ENCODE peak calls at places on chromosomes 3 and 15, in five cellular contexts. V, W, Y, T and O are unnamed samples.

GRCh38 chr3:115853083-115853482 is 229.8 kb downstream of the GAP43 start:
- DNase-seq in V (no peak), T (no peak), W (no peak), Y (no peak), O (no peak)

GRCh38 chr3:27166888-27167287 is 202.3 kb downstream of the NEK10 start:
- DNase-seq in V (no peak), W (no peak), Y (no peak), T (no peak), O (no peak)

GRCh38 chr15:100249096-100249815 is 92.5 kb downstream of the ADAMTS17 start:
- DNase-seq in Y (no peak), W (no peak), T (no peak), V (no peak), O (no peak)

GRCh38 chr15:95127356-95127755 is 896.0 kb downstream of the MCTP2 start:
- DNase-seq in Y (no peak), V (no peak), W (no peak), T (no peak), O (no peak)

GRCh38 chr3:104523136-104523535 is 843.6 kb upstream of the ALCAM start:
- DNase-seq in V (no peak), T (no peak), Y (no peak), W (no peak), O (peak)

GRCh38 chr3:29619676-29620075 is 338.8 kb downstream of the RBMS3 start:
- DNase-seq in V (no peak), W (no peak), T (no peak), Y (no peak), O (no peak)

GRCh38 chr3:96190024-96190616 is 624.3 kb upstream of the EPHA6 start:
- DNase-seq in Y (no peak), T (no peak), V (no peak), W (no peak), O (no peak)

GRCh38 chr15:81869161-81869928 is 176.5 kb downstream of the MEX3B start:
- DNase-seq in Y (no peak), W (no peak), V (no peak), T (no peak), O (no peak)

GRCh38 chr15:62067448-62068044 is 769 bp downstream of the C2CD4A start:
- DNase-seq in Y (peak), W (peak), T (no peak), V (no peak), O (no peak)

GRCh38 chr3:23804441-23805227 is 1.1 kb upstream of the UBE2E1 start:
- DNase-seq in T (no peak), W (no peak), Y (no peak), V (no peak), O (no peak)

GRCh38 chr3:178436773-178437172 is 99.5 kb upstream of the KCNMB2 start:
- DNase-seq in Y (no peak), V (no peak), W (peak), T (peak), O (peak)

GRCh38 chr15:90588427-90588826 is 58.7 kb downstream of the CRTC3 start:
- DNase-seq in V (no peak), T (peak), Y (no peak), W (no peak), O (no peak)

GRCh38 chr3:2652416-2652815 is 457.8 kb downstream of the IL5RA start:
- DNase-seq in Y (no peak), T (no peak), W (no peak), V (no peak), O (no peak)

GRCh38 chr3:74515451-74515850 is 99.0 kb downstream of the CNTN3 start:
- DNase-seq in T (no peak), W (no peak), V (no peak), Y (no peak), O (no peak)

GRCh38 chr3:42123012-42123581 is 31.9 kb downstream of the TRAK1 start:
- DNase-seq in W (peak), Y (no peak), T (no peak), V (no peak), O (no peak)

GRCh38 chr3:142022381-142022780 is 127.0 kb downstream of the TFDP2 start:
- DNase-seq in Y (no peak), T (peak), V (no peak), W (peak), O (peak)

GRCh38 chr3:113043686-113044085 is 52.9 kb downstream of the GTPBP8 start:
- DNase-seq in V (no peak), Y (no peak), W (no peak), T (no peak), O (no peak)

GRCh38 chr15:61749169-61749568 is 311.1 kb downstream of the VPS13C start:
- DNase-seq in V (no peak), W (no peak), T (no peak), Y (no peak), O (no peak)

GRCh38 chr3:12661926-12662592 is 1.9 kb downstream of the RAF1 start:
- DNase-seq in V (no peak), T (no peak), Y (no peak), W (no peak), O (no peak)

GRCh38 chr3:113560265-113560664 is 27.9 kb downstream of the SIDT1 start:
- DNase-seq in Y (no peak), V (no peak), W (no peak), T (no peak), O (no peak)

GRCh38 chr3:24591661-24592555 is 97.3 kb upstream of the THRB start:
- DNase-seq in V (no peak), T (no peak), W (no peak), Y (no peak), O (no peak)